ENCODE peak calls at places on chromosomes 5 and 9, in nine cellular contexts. X, T, W, G, O, P, S, H and Y are unnamed samples.

GRCh38 chr9:96045811-96046210 is 170.3 kb downstream of the ERCC6L2 start:
- DNase-seq in X (peak; percentile 79), T (no peak), W (no peak), G (no peak), O (no peak), P (no peak), S (no peak), H (no peak), Y (no peak)

GRCh38 chr5:54087436-54087835 is 222.9 kb downstream of the ARL15 start:
- DNase-seq in X (no peak), T (no peak), W (no peak), G (no peak), O (no peak), P (no peak), S (peak; percentile 68), H (no peak), Y (no peak)

GRCh38 chr5:163387970-163388369 is 49.4 kb upstream of the CCNG1 start:
- DNase-seq in X (no peak), T (no peak), W (no peak), G (no peak), O (no peak), P (no peak), S (no peak), H (no peak), Y (no peak)

GRCh38 chr5:109911731-109912130 is 222.0 kb downstream of the MAN2A1 start:
- DNase-seq in X (no peak), T (no peak), W (no peak), G (no peak), O (no peak), P (no peak), S (peak; percentile 52), H (no peak), Y (no peak)

GRCh38 chr9:134635431-134636141 is 6.0 kb upstream of the COL5A1 start:
- DNase-seq in X (no peak), T (no peak), W (no peak), G (no peak), O (peak; percentile 28), P (no peak), S (no peak), H (peak; percentile 54), Y (no peak)

GRCh38 chr5:96662725-96663513 is 743 bp downstream of the CAST start:
- DNase-seq in X (peak; percentile 91), T (peak; percentile 93), W (peak; percentile 91), G (peak; percentile 96), O (peak; percentile 96), P (peak; percentile 52), S (peak; percentile 89), H (peak; percentile 98), Y (peak; percentile 65)

GRCh38 chr5:179623906-179624741 is 653 bp upstream of the HNRNPH1 start:
- DNase-seq in X (peak; percentile 33), T (peak; percentile 50), W (no peak), G (peak; percentile 52), O (peak; percentile 74), P (no peak), S (peak; percentile 63), H (peak; percentile 73), Y (no peak)

GRCh38 chr5:57600321-57600720 is 117.7 kb upstream of the ACTBL2 start:
- DNase-seq in X (no peak), T (no peak), W (no peak), G (no peak), O (no peak), P (no peak), S (no peak), H (no peak), Y (no peak)

GRCh38 chr5:10576790-10577189 is 12.9 kb downstream of the ANKRD33B start:
- DNase-seq in X (no peak), T (no peak), W (no peak), G (no peak), O (no peak), P (no peak), S (no peak), H (no peak), Y (no peak)

GRCh38 chr5:101543780-101544179 is 640.7 kb upstream of the ST8SIA4 start:
- DNase-seq in X (no peak), T (no peak), W (no peak), G (no peak), O (no peak), P (no peak), S (no peak), H (no peak), Y (no peak)

GRCh38 chr9:18947772-18948391 is 85.1 kb downstream of the SAXO1 start:
- DNase-seq in X (no peak), T (peak; percentile 48), W (no peak), G (no peak), O (no peak), P (no peak), S (no peak), H (no peak), Y (no peak)

GRCh38 chr5:1330146-1330846 is 14.6 kb downstream of the CLPTM1L start:
- DNase-seq in X (no peak), T (peak; percentile 23), W (no peak), G (no peak), O (no peak), P (no peak), S (no peak), H (peak; percentile 49), Y (no peak)

GRCh38 chr5:166356096-166356495 is 1935.3 kb upstream of the WWC1 start:
- DNase-seq in X (no peak), T (no peak), W (no peak), G (no peak), O (no peak), P (no peak), S (no peak), H (no peak), Y (no peak)

GRCh38 chr9:131815971-131816873 is 76.3 kb upstream of the RAPGEF1 start:
- DNase-seq in X (no peak), T (no peak), W (no peak), G (no peak), O (no peak), P (no peak), S (no peak), H (no peak), Y (no peak)

GRCh38 chr9:133684461-133685361 is 48.5 kb downstream of the DBH start:
- DNase-seq in X (no peak), T (no peak), W (no peak), G (no peak), O (no peak), P (no peak), S (no peak), H (no peak), Y (no peak)

GRCh38 chr9:111909444-111909843 is 12.8 kb downstream of the UGCG start:
- DNase-seq in X (no peak), T (no peak), W (no peak), G (no peak), O (no peak), P (no peak), S (no peak), H (no peak), Y (no peak)

GRCh38 chr5:140953234-140953633 is 13.0 kb upstream of the PCDHAC2 start:
- DNase-seq in X (no peak), T (no peak), W (no peak), G (no peak), O (no peak), P (no peak), S (no peak), H (no peak), Y (no peak)

GRCh38 chr5:32020971-32021370 is 153.1 kb downstream of the GOLPH3 start:
- DNase-seq in X (no peak), T (no peak), W (no peak), G (no peak), O (no peak), P (no peak), S (no peak), H (no peak), Y (no peak)

GRCh38 chr5:142512680-142513042 is 173.2 kb downstream of the FGF1 start:
- DNase-seq in X (no peak), T (no peak), W (no peak), G (no peak), O (no peak), P (no peak), S (peak; percentile 42), H (no peak), Y (no peak)

GRCh38 chr5:73422164-73422563 is 26.4 kb downstream of the FOXD1 start:
- DNase-seq in X (no peak), T (no peak), W (no peak), G (no peak), O (no peak), P (no peak), S (no peak), H (no peak), Y (no peak)
- TF ChIP-seq CTCF in X (no peak), T (no peak), W (no peak), G (no peak), O (no peak), P (no peak), S (no peak), H (no peak), Y (no peak)

GRCh38 chr9:37390759-37391158 is 31.7 kb upstream of the GRHPR start:
- DNase-seq in X (no peak), T (peak; percentile 73), W (peak; percentile 53), G (peak; percentile 73), O (no peak), P (no peak), S (peak; percentile 18), H (no peak), Y (peak; percentile 43)
- TF ChIP-seq CTCF in X (no peak), T (peak; percentile 49), W (peak; percentile 32), G (peak; percentile 72), O (no peak), P (peak; percentile 40), S (peak; percentile 36), H (no peak), Y (peak; percentile 23)

DNA sequence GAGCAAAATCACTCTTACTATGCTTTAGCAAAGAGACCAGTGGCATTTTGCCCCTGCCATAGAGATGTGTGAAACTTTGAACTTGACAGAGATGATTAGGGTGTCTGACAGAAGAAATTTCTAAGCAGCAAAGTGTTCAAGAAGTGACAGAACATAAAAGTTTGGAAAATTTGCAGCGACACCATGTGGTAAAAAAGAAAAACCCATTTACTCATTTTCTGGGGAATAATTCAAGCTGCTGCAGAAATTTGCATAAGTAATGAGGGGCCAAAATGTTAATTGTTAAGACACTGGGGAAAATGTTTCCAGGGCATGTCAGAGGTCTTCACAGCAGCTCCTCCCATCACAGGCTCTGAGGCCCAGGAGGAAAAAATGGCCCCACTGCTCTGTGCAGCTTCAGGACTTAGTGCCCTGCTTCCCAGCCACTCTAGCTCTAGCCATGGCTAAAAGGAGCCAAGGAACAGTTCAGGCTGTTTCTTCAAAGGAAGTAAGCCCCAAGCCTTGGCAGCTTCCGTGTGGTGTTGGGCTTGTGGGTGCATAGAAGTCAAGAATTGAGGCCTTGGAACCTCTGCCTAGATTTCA is 6.1 kb upstream of the AP3B1 start:
- DNase-seq in X (no peak), T (no peak), W (no peak), G (no peak), O (no peak), P (no peak), S (peak; percentile 59), H (no peak), Y (no peak)
- TF ChIP-seq CTCF in X (no peak), T (peak; percentile 22), W (peak; percentile 26), G (peak; percentile 8), O (no peak), P (peak; percentile 21), S (peak; percentile 40), H (no peak), Y (peak; percentile 15)

DNA sequence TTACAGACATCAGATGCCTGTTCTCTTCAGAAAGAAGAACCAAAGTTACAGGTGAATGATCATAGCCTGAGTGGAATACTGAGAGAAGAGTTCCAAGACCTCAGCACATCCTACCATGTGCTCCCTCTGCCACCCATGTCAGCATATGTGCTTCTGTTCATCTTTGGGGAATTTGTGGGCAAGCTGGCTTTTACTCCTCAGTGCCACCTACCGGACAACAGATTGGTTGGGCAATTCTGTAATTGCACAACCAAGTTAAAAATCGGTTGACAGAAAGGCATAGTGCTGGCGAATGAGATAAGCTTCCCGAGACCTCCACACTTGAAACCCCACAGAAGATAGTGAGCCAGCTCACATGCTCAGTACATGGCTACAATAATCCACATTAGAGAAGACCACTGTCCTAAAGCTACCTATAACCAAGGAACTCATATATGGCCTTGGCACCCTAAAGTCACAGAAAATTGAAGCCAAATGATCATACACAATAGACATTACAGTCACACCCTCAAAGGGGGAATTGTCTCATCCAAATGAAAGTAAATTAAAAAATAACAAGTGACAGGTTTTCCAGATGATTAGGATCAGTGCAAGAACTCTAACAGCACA is 1238.0 kb upstream of the NUDT12 start:
- DNase-seq in X (no peak), T (peak; percentile 18), W (no peak), G (no peak), O (no peak), P (no peak), S (no peak), H (no peak), Y (peak; percentile 30)
- TF ChIP-seq CTCF in X (no peak), T (peak; percentile 51), W (no peak), G (peak; percentile 40), O (no peak), P (peak; percentile 40), S (peak; percentile 3), H (no peak), Y (peak; percentile 59)